ENCODE peak calls at places on chromosomes 11 and 22, in nine cellular contexts. E, X, Q, Z, Y, V, R, D and P are unnamed samples.

GRCh38 chr11:88390254-88390653 is 52.7 kb upstream of the CTSC start:
- DNase-seq in E (no peak), X (no peak), Q (no peak), Z (no peak), Y (no peak), V (no peak), R (no peak), D (no peak), P (no peak)

GRCh38 chr11:125305346-125305745 is 140.8 kb downstream of the PKNOX2 start:
- DNase-seq in E (no peak), X (no peak), Q (no peak), Z (no peak), Y (no peak), V (no peak), R (no peak), D (no peak), P (no peak)

GRCh38 chr22:30208631-30209603 is 37.6 kb downstream of the LIF start:
- DNase-seq in E (peak), X (no peak), Q (no peak), Z (no peak), Y (peak), V (no peak), R (no peak), D (peak), P (no peak)

GRCh38 chr11:69240332-69241074 is 53.5 kb upstream of the MYEOV start:
- DNase-seq in E (peak), X (no peak), Q (no peak), Z (no peak), Y (no peak), V (no peak), R (peak), D (no peak), P (no peak)

GRCh38 chr11:73383249-73384126 is 7.3 kb downstream of the RELT start:
- DNase-seq in E (peak), X (no peak), Q (no peak), Z (no peak), Y (no peak), V (peak), R (no peak), D (no peak), P (no peak)

GRCh38 chr22:20031732-20032406 is 11.0 kb downstream of the TANGO2 start:
- DNase-seq in E (no peak), X (no peak), Q (no peak), Z (no peak), Y (no peak), V (no peak), R (no peak), D (no peak), P (peak)

GRCh38 chr22:25623310-25623734 is 58.8 kb downstream of the GRK3 start:
- DNase-seq in E (no peak), X (no peak), Q (no peak), Z (no peak), Y (no peak), V (no peak), R (peak), D (no peak), P (no peak)

GRCh38 chr11:47524200-47524874 is 28.6 kb downstream of the CELF1 start:
- DNase-seq in E (no peak), X (no peak), Q (no peak), Z (no peak), Y (no peak), V (no peak), R (peak), D (no peak), P (peak)

GRCh38 chr11:122556605-122557004 is 98.9 kb upstream of the UBASH3B start:
- DNase-seq in E (peak), X (no peak), Q (no peak), Z (no peak), Y (peak), V (no peak), R (no peak), D (no peak), P (no peak)

GRCh38 chr11:132042296-132042695 is 671.9 kb downstream of the NTM start:
- DNase-seq in E (no peak), X (no peak), Q (no peak), Z (no peak), Y (no peak), V (peak), R (no peak), D (no peak), P (no peak)

GRCh38 chr11:539971-540481 is 2.7 kb downstream of the LRRC56 start:
- DNase-seq in E (no peak), X (no peak), Q (no peak), Z (no peak), Y (no peak), V (no peak), R (no peak), D (no peak), P (no peak)

GRCh38 chr11:73195191-73196007 is 22.7 kb upstream of the P2RY2 start:
- DNase-seq in E (no peak), X (no peak), Q (no peak), Z (peak), Y (no peak), V (no peak), R (no peak), D (no peak), P (no peak)

GRCh38 chr22:39946571-39947407 is 13.4 kb upstream of the TMA7B start:
- DNase-seq in E (no peak), X (no peak), Q (no peak), Z (no peak), Y (no peak), V (peak), R (no peak), D (no peak), P (no peak)

GRCh38 chr11:443542-444199 is 1.9 kb upstream of the ANO9 start:
- DNase-seq in E (peak), X (no peak), Q (no peak), Z (no peak), Y (peak), V (no peak), R (no peak), D (no peak), P (no peak)

GRCh38 chr11:99814021-99814420 is 793.3 kb downstream of the CNTN5 start:
- DNase-seq in E (no peak), X (no peak), Q (no peak), Z (no peak), Y (no peak), V (no peak), R (no peak), D (no peak), P (no peak)

GRCh38 chr11:107591446-107592236 is 694 bp downstream of the ELMOD1 start:
- DNase-seq in E (no peak), X (no peak), Q (no peak), Z (peak), Y (peak), V (no peak), R (peak), D (no peak), P (peak)

GRCh38 chr11:12319734-12320387 is 57.5 kb upstream of the PARVA start:
- DNase-seq in E (no peak), X (no peak), Q (no peak), Z (no peak), Y (no peak), V (no peak), R (no peak), D (no peak), P (no peak)

GRCh38 chr22:26903030-26903856 is 245.9 kb downstream of the MIAT start:
- DNase-seq in E (no peak), X (no peak), Q (no peak), Z (no peak), Y (no peak), V (peak), R (peak), D (no peak), P (no peak)

GRCh38 chr22:24514241-24515024 is 19.3 kb downstream of the UPB1 start:
- DNase-seq in E (no peak), X (no peak), Q (no peak), Z (no peak), Y (no peak), V (no peak), R (no peak), D (no peak), P (no peak)

GRCh38 chr11:27282141-27282590 is 80.8 kb downstream of the CCDC34 start:
- DNase-seq in E (peak), X (no peak), Q (no peak), Z (no peak), Y (peak), V (no peak), R (no peak), D (peak), P (no peak)

GRCh38 chr22:39383841-39384625 is 15.5 kb upstream of the TAB1 start:
- DNase-seq in E (no peak), X (no peak), Q (no peak), Z (no peak), Y (peak), V (no peak), R (no peak), D (no peak), P (no peak)

GRCh38 chr11:118979434-118979833 is 7.9 kb downstream of the FOXR1 start:
- DNase-seq in E (no peak), X (no peak), Q (no peak), Z (no peak), Y (no peak), V (no peak), R (no peak), D (no peak), P (no peak)

GRCh38 chr11:624705-625635 is at the start of gene CDHR5:
- DNase-seq in E (no peak), X (no peak), Q (no peak), Z (no peak), Y (no peak), V (no peak), R (no peak), D (no peak), P (no peak)

GRCh38 chr22:35597692-35598395 is 19.3 kb downstream of the MB start:
- DNase-seq in E (no peak), X (no peak), Q (no peak), Z (no peak), Y (no peak), V (no peak), R (no peak), D (no peak), P (no peak)

GRCh38 chr22:27992294-27993165 is 73.5 kb upstream of the PITPNB start:
- DNase-seq in E (no peak), X (no peak), Q (no peak), Z (no peak), Y (no peak), V (no peak), R (no peak), D (no peak), P (no peak)

GRCh38 chr11:115452245-115452644 is 52.0 kb downstream of the CADM1 start:
- DNase-seq in E (peak), X (no peak), Q (no peak), Z (no peak), Y (no peak), V (no peak), R (no peak), D (no peak), P (no peak)

GRCh38 chr11:76185931-76186401 is 20.3 kb downstream of the WNT11 start:
- DNase-seq in E (peak), X (no peak), Q (no peak), Z (no peak), Y (peak), V (no peak), R (no peak), D (no peak), P (no peak)

GRCh38 chr11:124875401-124875800 is 10.2 kb downstream of the ROBO3 start:
- DNase-seq in E (no peak), X (no peak), Q (no peak), Z (no peak), Y (no peak), V (no peak), R (no peak), D (no peak), P (no peak)

GRCh38 chr22:45170001-45170466 is 6.3 kb downstream of the NUP50 start:
- DNase-seq in E (no peak), X (no peak), Q (no peak), Z (no peak), Y (no peak), V (no peak), R (peak), D (no peak), P (peak)

GRCh38 chr22:28883917-28884753 is 763 bp downstream of the ZNRF3 start:
- DNase-seq in E (peak), X (peak), Q (no peak), Z (peak), Y (peak), V (no peak), R (peak), D (no peak), P (peak)

GRCh38 chr11:46664612-46665011 is 35.8 kb downstream of the ARHGAP1 start:
- DNase-seq in E (no peak), X (no peak), Q (no peak), Z (no peak), Y (no peak), V (no peak), R (no peak), D (no peak), P (no peak)

GRCh38 chr11:77191823-77192495 is 63.9 kb downstream of the MYO7A start:
- DNase-seq in E (peak), X (peak), Q (no peak), Z (peak), Y (peak), V (no peak), R (peak), D (no peak), P (peak)

GRCh38 chr11:37115963-37116362 is 517.9 kb upstream of the RAG2 start:
- DNase-seq in E (no peak), X (no peak), Q (no peak), Z (no peak), Y (no peak), V (no peak), R (no peak), D (no peak), P (no peak)

GRCh38 chr11:26778000-26778757 is 56.3 kb upstream of the SLC5A12 start:
- DNase-seq in E (peak), X (no peak), Q (no peak), Z (no peak), Y (peak), V (no peak), R (no peak), D (peak), P (no peak)

GRCh38 chr11:1852885-1853284 is at the start of gene LSP1:
- DNase-seq in E (no peak), X (peak), Q (no peak), Z (no peak), Y (no peak), V (no peak), R (peak), D (no peak), P (peak)

GRCh38 chr22:50401907-50402306 is 58.8 kb downstream of the PPP6R2 start:
- DNase-seq in E (no peak), X (no peak), Q (no peak), Z (no peak), Y (no peak), V (no peak), R (no peak), D (no peak), P (no peak)

GRCh38 chr11:14380947-14381555 is 22.1 kb upstream of the RRAS2 start:
- DNase-seq in E (peak), X (peak), Q (peak), Z (peak), Y (peak), V (peak), R (peak), D (no peak), P (peak)

GRCh38 chr11:6315811-6316425 is 4.4 kb downstream of the CAVIN3 start:
- DNase-seq in E (peak), X (no peak), Q (no peak), Z (peak), Y (peak), V (no peak), R (peak), D (no peak), P (peak)